ENCODE peak calls at places on chromosomes 5 and 9, in four cellular contexts. U, L, V and K are unnamed samples.

GRCh38 chr5:143226361-143226760 is 177.1 kb downstream of the NR3C1 start:
- DNase-seq in V (no peak), U (no peak), L (no peak), K (no peak)

GRCh38 chr9:124242331-124243194 is 15.2 kb upstream of the NEK6 start:
- DNase-seq in V (no peak), L (no peak), U (peak; percentile 67), K (no peak)

GRCh38 chr9:130713286-130713975 is 19.9 kb downstream of the EXOSC2 start:
- DNase-seq in U (peak; percentile 32), L (no peak), V (no peak), K (no peak)

GRCh38 chr5:68277427-68277826 is 61.9 kb downstream of the PIK3R1 start:
- DNase-seq in L (no peak), U (peak; percentile 67), V (no peak), K (no peak)

GRCh38 chr9:136673970-136674785 is 11.5 kb downstream of the EGFL7 start:
- DNase-seq in L (no peak), U (no peak), V (no peak), K (no peak)

GRCh38 chr9:121902483-121903135 is 190.5 kb downstream of the TTLL11 start:
- DNase-seq in L (peak; percentile 93), V (no peak), U (peak; percentile 98), K (no peak)

GRCh38 chr9:137988051-137988450 is 110.5 kb downstream of the CACNA1B start:
- DNase-seq in U (no peak), L (no peak), V (no peak), K (no peak)

GRCh38 chr9:108671156-108671555 is 184.6 kb downstream of the ACTL7B start:
- DNase-seq in V (no peak), L (peak; percentile 50), U (peak; percentile 42), K (no peak)

GRCh38 chr9:34629492-34629809 is 585 bp upstream of the ARID3C start:
- DNase-seq in L (no peak), U (no peak), V (no peak), K (no peak)

GRCh38 chr9:99866398-99866797 is 40.1 kb upstream of the STX17 start:
- DNase-seq in L (no peak), U (no peak), V (no peak), K (no peak)

GRCh38 chr5:163578652-163579051 is 73.2 kb downstream of the MAT2B start:
- DNase-seq in V (no peak), L (no peak), U (no peak), K (no peak)

GRCh38 chr9:92397853-92398252 is 6.5 kb downstream of the OGN start:
- DNase-seq in V (no peak), L (no peak), U (no peak), K (no peak)

GRCh38 chr9:109894921-109895758 is 115.1 kb downstream of the PALM2AKAP2 start:
- DNase-seq in U (peak; percentile 46), L (no peak), V (no peak), K (no peak)

GRCh38 chr9:7266911-7267555 is 509.3 kb downstream of the KDM4C start:
- DNase-seq in V (no peak), U (no peak), L (no peak), K (no peak)

DNA sequence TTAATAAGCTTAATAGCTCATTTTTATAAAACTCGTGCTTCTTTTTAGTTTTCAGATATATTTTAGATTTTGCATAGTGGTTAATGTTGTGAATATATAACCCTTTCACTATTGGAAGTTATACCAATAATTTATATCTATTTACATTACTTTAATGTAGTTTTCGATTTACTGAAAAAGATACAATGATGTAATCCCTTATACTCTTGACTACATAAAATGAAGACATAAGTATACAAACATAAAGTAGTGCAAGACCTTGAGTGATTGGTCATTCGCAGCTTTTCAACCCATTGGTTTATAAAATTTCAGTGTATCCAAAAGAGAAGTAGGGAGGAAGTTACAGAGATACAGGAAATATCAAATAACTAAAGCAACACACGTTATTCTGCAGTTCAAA is 84.3 kb upstream of the GRHPR start:
- DNase-seq in U (no peak), V (no peak), L (no peak), K (no peak)
- H3K4me3 ChIP-seq in U (no peak overlapping the region), V (no peak overlapping the region), L (no peak overlapping the region), K (no peak overlapping the region)

DNA sequence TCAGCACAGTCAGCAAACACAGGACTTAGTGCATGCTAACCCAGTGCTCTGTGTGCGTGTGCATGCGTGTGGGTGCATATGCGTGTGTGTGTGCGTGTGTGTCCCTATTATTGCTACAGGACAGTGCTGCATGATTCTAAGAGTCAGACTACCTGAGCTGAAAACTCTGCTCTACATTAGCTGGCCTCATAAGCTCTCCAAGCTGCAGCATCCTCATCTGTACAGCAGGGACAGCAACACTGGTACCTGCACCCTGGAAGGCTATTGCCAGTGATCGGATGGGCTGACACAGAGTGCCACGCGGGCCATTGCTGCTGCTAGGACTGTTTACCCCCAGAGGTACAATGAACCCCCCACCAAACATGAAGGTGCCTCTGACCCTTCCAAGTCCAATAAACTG is 1.2 kb downstream of the ADAMTS12 start:
- DNase-seq in U (peak; percentile 53), V (no peak), L (no peak), K (no peak)
- H3K4me3 ChIP-seq in U (peak overlapping the region; percentile 78), V (no peak overlapping the region), L (peak overlapping the region; percentile 74), K (peak overlapping the region; percentile 17)

GRCh38 chr5:141050622-141051525 is at the start of gene PCDHB1:
- DNase-seq in L (no peak), V (no peak), U (no peak), K (no peak)

DNA sequence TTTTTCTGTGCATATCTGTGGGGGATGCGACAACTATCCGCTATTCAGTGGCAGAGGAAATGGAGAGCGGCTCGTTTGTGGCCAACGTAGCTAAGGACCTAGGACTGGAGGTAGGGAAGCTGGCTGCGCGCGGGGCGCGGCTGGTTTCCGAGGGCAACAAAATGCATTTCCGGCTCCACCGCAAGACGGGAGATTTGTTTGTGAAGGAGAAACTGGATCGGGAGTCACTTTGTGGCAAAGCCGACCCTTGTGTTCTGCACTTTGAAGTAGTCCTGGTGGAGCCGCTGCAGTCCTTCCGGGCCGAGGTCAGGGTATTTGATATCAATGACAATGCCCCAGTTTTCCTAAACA is 327 bp downstream of the PCDHB1 start:
- DNase-seq in U (no peak), V (no peak), L (no peak), K (no peak)
- H3K4me3 ChIP-seq in U (no peak overlapping the region), V (no peak overlapping the region), L (no peak overlapping the region), K (peak overlapping the region; percentile 24)

GRCh38 chr5:110002652-110003051 is 312.9 kb downstream of the MAN2A1 start:
- DNase-seq in U (no peak), L (no peak), V (no peak), K (no peak)

GRCh38 chr5:109997191-109997590 is 307.5 kb downstream of the MAN2A1 start:
- DNase-seq in L (no peak), V (no peak), U (no peak), K (no peak)

GRCh38 chr5:109998208-109998607 is 308.5 kb downstream of the MAN2A1 start:
- DNase-seq in U (no peak), V (no peak), L (no peak), K (no peak)

GRCh38 chr5:109996246-109996645 is 306.5 kb downstream of the MAN2A1 start:
- DNase-seq in V (no peak), U (peak; percentile 21), L (no peak), K (no peak)

DNA sequence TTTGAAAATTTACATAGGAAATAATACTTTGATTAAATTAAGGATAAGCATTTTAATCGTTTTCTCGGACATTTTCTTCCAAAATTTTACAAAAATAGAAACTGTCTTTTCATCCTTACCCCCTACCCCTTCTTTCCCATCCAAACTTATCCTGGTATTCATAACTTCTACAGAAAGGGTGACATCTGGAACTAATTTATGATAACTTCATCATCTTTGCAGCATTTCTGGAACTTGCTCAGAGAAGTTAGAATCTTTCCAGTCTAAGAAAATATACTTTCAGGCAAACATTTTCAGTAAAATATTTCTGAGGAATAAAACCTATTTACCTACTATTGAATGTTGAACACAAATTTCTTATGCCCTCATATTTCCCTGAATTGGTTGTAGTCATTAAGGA is 309.0 kb downstream of the MAN2A1 start:
- DNase-seq in U (no peak), L (no peak), V (no peak), K (no peak)
- H3K4me3 ChIP-seq in U (no peak overlapping the region), L (no peak overlapping the region), V (no peak overlapping the region), K (no peak overlapping the region)

GRCh38 chr9:91207481-91207888 is 154.2 kb downstream of the AUH start:
- DNase-seq in U (peak; percentile 70), L (no peak), V (no peak), K (no peak)
- H3K4me3 ChIP-seq in U (no peak overlapping the region), L (no peak overlapping the region), V (peak overlapping the region; percentile 2), K (no peak overlapping the region)

GRCh38 chr9:23822331-23823169 is 3.5 kb downstream of the ELAVL2 start:
- DNase-seq in L (no peak), U (no peak), V (no peak), K (no peak)
- H3K4me3 ChIP-seq in L (no peak overlapping the region), U (no peak overlapping the region), V (no peak overlapping the region), K (peak overlapping the region; percentile 95)

GRCh38 chr9:94807556-94807955 is 81.1 kb downstream of the AOPEP start:
- DNase-seq in V (no peak), U (no peak), L (no peak), K (no peak)

GRCh38 chr9:94804917-94805544 is 78.5 kb downstream of the AOPEP start:
- DNase-seq in L (no peak), U (no peak), V (no peak), K (no peak)

GRCh38 chr9:94805585-94805984 is 79.1 kb downstream of the AOPEP start:
- DNase-seq in U (peak; percentile 85), L (peak; percentile 45), V (no peak), K (peak; percentile 73)

GRCh38 chr9:94804316-94804715 is 77.8 kb downstream of the AOPEP start:
- DNase-seq in L (no peak), U (no peak), V (no peak), K (no peak)

GRCh38 chr9:94806307-94806893 is 79.9 kb downstream of the AOPEP start:
- DNase-seq in V (no peak), L (no peak), U (no peak), K (no peak)
- H3K4me3 ChIP-seq in V (no peak overlapping the region), L (no peak overlapping the region), U (no peak overlapping the region), K (no peak overlapping the region)

GRCh38 chr5:130222638-130223037 is 318.4 kb downstream of the CHSY3 start:
- DNase-seq in U (peak; percentile 61), V (no peak), L (no peak), K (no peak)
- H3K4me3 ChIP-seq in U (no peak overlapping the region), V (no peak overlapping the region), L (no peak overlapping the region), K (no peak overlapping the region)

GRCh38 chr5:34657550-34657921 is 1.4 kb downstream of the RAI14 start:
- DNase-seq in V (no peak), L (no peak), U (peak; percentile 51), K (peak; percentile 67)
- H3K4me3 ChIP-seq in V (peak overlapping the region; percentile 1), L (peak overlapping the region; percentile 88), U (peak overlapping the region; percentile 79), K (peak overlapping the region; percentile 86)